ENCODE peak calls at places on chromosomes 3 and 15, in seven cellular contexts. E is GM23338, A is germinal center, Y is iris pigment epithelial cell, K is Right ventricle myocardium superior, T is AG04450, V is H4. I is an unnamed sample.

GRCh38 chr3:87732294-87732693 is 326.5 kb downstream of the CGGBP1 start:
- DNase-seq in Y (no peak), A (no peak), E (no peak), V (no peak), K (no peak), T (no peak), I (no peak)

GRCh38 chr3:196159952-196160804 is 51.0 kb downstream of the ZDHHC19 start:
- DNase-seq in T (no peak), Y (peak; percentile 84), A (peak; percentile 79), E (peak; percentile 66), K (no peak), V (no peak), I (peak; percentile 85)

GRCh38 chr15:92906563-92907081 is 6.5 kb downstream of the CHD2 start:
- DNase-seq in V (peak; percentile 35), Y (peak; percentile 67), K (no peak), T (no peak), A (peak; percentile 23), E (no peak), I (no peak)

GRCh38 chr3:54659347-54659746 is 268.5 kb downstream of the LRTM1 start:
- DNase-seq in V (no peak), T (no peak), K (no peak), Y (no peak), E (no peak), A (no peak), I (no peak)

GRCh38 chr15:29945943-29946591 is 123.8 kb upstream of the TJP1 start:
- DNase-seq in T (no peak), E (no peak), A (no peak), Y (peak; percentile 69), K (no peak), V (no peak), I (no peak)

GRCh38 chr3:45537596-45537959 is 57.0 kb upstream of the LIMD1 start:
- DNase-seq in A (no peak), V (no peak), K (no peak), Y (no peak), T (no peak), E (no peak), I (no peak)

GRCh38 chr3:13866406-13866965 is 13.4 kb downstream of the WNT7A start:
- DNase-seq in A (no peak), K (no peak), V (peak; percentile 23), T (no peak), Y (no peak), E (no peak), I (peak; percentile 22)

GRCh38 chr3:39146083-39146501 is 7.3 kb downstream of the CSRNP1 start:
- DNase-seq in A (no peak), Y (peak; percentile 57), T (no peak), V (no peak), E (no peak), K (peak; percentile 64), I (no peak)

GRCh38 chr3:29926391-29926790 is 645.5 kb downstream of the RBMS3 start:
- DNase-seq in V (no peak), A (no peak), K (no peak), E (no peak), T (no peak), Y (no peak), I (no peak)

GRCh38 chr15:40939909-40940801 is 11.0 kb downstream of the DLL4 start:
- DNase-seq in V (no peak), T (no peak), E (no peak), K (peak; percentile 61), A (no peak), Y (no peak), I (no peak)

GRCh38 chr3:193593666-193594025 is 638 bp downstream of the OPA1 start:
- DNase-seq in T (no peak), K (no peak), Y (peak; percentile 44), A (peak; percentile 33), E (peak; percentile 35), V (no peak), I (no peak)